ENCODE peak calls at places on chromosomes 13 and 19, in four cellular contexts. N is WTC11; D is effector CD4-positive, alpha-beta T cell; Y is breast epithelium. M is an unnamed sample.

GRCh38 chr13:31301119-31301518 is 101.3 kb downstream of the B3GLCT start:
- DNase-seq in N (no peak), D (no peak), Y (no peak), M (no peak)

GRCh38 chr19:16830679-16831078 is 1.5 kb downstream of the SIN3B start:
- DNase-seq in N (no peak), D (no peak), Y (no peak), M (no peak)

GRCh38 chr19:55276720-55277430 is 3.0 kb downstream of the HSPBP1 start:
- DNase-seq in N (no peak), D (no peak), Y (no peak), M (no peak)

GRCh38 chr19:3612330-3612729 is 5.7 kb upstream of the TBXA2R start:
- DNase-seq in N (no peak), D (no peak), Y (no peak), M (no peak)

GRCh38 chr19:33621811-33622504 is at the start of gene CHST8:
- DNase-seq in N (peak; percentile 78), D (no peak), Y (no peak), M (no peak)

GRCh38 chr13:89455741-89456140 is 1784.6 kb downstream of the SLITRK5 start:
- DNase-seq in N (no peak), D (no peak), Y (no peak), M (no peak)

GRCh38 chr19:49019242-49019932 is 2.5 kb upstream of the LHB start:
- DNase-seq in N (peak; percentile 91), D (peak; percentile 48), Y (peak; percentile 57), M (no peak)

GRCh38 chr13:109105899-109106298 is 476.5 kb downstream of the MYO16 start:
- DNase-seq in N (no peak), D (no peak), Y (no peak), M (no peak)

GRCh38 chr13:42129033-42129432 is 80.6 kb downstream of the DGKH start:
- DNase-seq in N (no peak), D (no peak), Y (no peak), M (no peak)

GRCh38 chr19:56253737-56254136 is 18.8 kb upstream of the EDDM13 start:
- DNase-seq in N (no peak), D (no peak), Y (no peak), M (peak; percentile 75)

GRCh38 chr19:45528744-45529453 is 21.6 kb downstream of the VASP start:
- DNase-seq in N (peak; percentile 91), D (no peak), Y (peak; percentile 58), M (no peak)

GRCh38 chr19:15475169-15475568 is 4.1 kb downstream of the PGLYRP2 start:
- DNase-seq in N (no peak), D (no peak), Y (no peak), M (no peak)

GRCh38 chr13:39452834-39453233 is 150.2 kb downstream of the LHFPL6 start:
- DNase-seq in N (no peak), D (no peak), Y (no peak), M (no peak)

GRCh38 chr19:30391554-30392551 is 19.7 kb downstream of the ZNF536 start:
- DNase-seq in N (peak; percentile 29), D (no peak), Y (no peak), M (no peak)

GRCh38 chr19:50510700-50511068 is 307 bp downstream of the JOSD2 start:
- DNase-seq in N (no peak), D (no peak), Y (no peak), M (no peak)

GRCh38 chr19:1171755-1172352 is 2.2 kb downstream of the SBNO2 start:
- DNase-seq in N (peak; percentile 12), D (no peak), Y (no peak), M (no peak)

GRCh38 chr19:16161848-16162247 is 11.5 kb downstream of the CIB3 start:
- DNase-seq in N (no peak), D (no peak), Y (no peak), M (no peak)

GRCh38 chr13:24050292-24050711 is 110.2 kb upstream of the SPATA13 start:
- DNase-seq in N (no peak), D (no peak), Y (peak; percentile 49), M (no peak)

GRCh38 chr13:93646247-93646646 is 419.6 kb downstream of the GPC6 start:
- DNase-seq in N (no peak), D (no peak), Y (no peak), M (no peak)

GRCh38 chr19:48695743-48696352 is at the start of gene FUT2:
- DNase-seq in N (peak; percentile 70), D (no peak), Y (no peak), M (no peak)

GRCh38 chr13:41645313-41645712 is 188.0 kb downstream of the RGCC start:
- DNase-seq in N (no peak), D (no peak), Y (peak; percentile 37), M (no peak)

GRCh38 chr13:103236213-103236612 is 170.0 kb upstream of the SLC10A2 start:
- DNase-seq in N (no peak), D (no peak), Y (no peak), M (no peak)

GRCh38 chr13:46097015-46097414 is 7.8 kb downstream of the CPB2 start:
- DNase-seq in N (no peak), D (no peak), Y (no peak), M (no peak)

GRCh38 chr13:36193151-36193855 is 21.1 kb downstream of the SOHLH2 start:
- DNase-seq in N (no peak), D (no peak), Y (no peak), M (no peak)

GRCh38 chr19:17794731-17795494 is at the start of gene B3GNT3:
- DNase-seq in N (peak; percentile 75), D (no peak), Y (peak; percentile 24), M (no peak)

GRCh38 chr13:40069173-40070044 is 413.9 kb downstream of the COG6 start:
- DNase-seq in N (peak; percentile 78), D (peak; percentile 63), Y (peak; percentile 65), M (peak; percentile 75)

GRCh38 chr19:43765109-43765876 is 10.5 kb upstream of the SMG9 start:
- DNase-seq in N (no peak), D (peak; percentile 64), Y (peak; percentile 76), M (peak; percentile 9)

GRCh38 chr13:30192320-30193093 is 114.8 kb downstream of the KATNAL1 start:
- DNase-seq in N (no peak), D (no peak), Y (no peak), M (no peak)

GRCh38 chr19:46056536-46056935 is 15.7 kb upstream of the IGFL4 start:
- DNase-seq in N (no peak), D (no peak), Y (peak; percentile 60), M (no peak)

GRCh38 chr13:63198076-63198475 is 1782.4 kb upstream of the PCDH20 start:
- DNase-seq in N (no peak), D (no peak), Y (no peak), M (no peak)

GRCh38 chr19:21604941-21605548 is 99.6 kb downstream of the ZNF429 start:
- DNase-seq in N (no peak), D (no peak), Y (peak; percentile 30), M (no peak)

GRCh38 chr13:106151056-106151699 is 384.3 kb downstream of the EFNB2 start:
- DNase-seq in N (no peak), D (no peak), Y (peak; percentile 48), M (no peak)

GRCh38 chr13:50679321-50679720 is 164.2 kb downstream of the DLEU7 start:
- DNase-seq in N (no peak), D (no peak), Y (no peak), M (no peak)

GRCh38 chr13:40617801-40618356 is 48.6 kb downstream of the FOXO1 start:
- DNase-seq in N (no peak), D (no peak), Y (no peak), M (no peak)

GRCh38 chr13:44271915-44272341 is 101.7 kb upstream of the SERP2 start:
- DNase-seq in N (no peak), D (no peak), Y (no peak), M (no peak)

GRCh38 chr13:51814825-51815650 is 11.1 kb upstream of the DHRS12 start:
- DNase-seq in N (peak; percentile 80), D (peak; percentile 61), Y (peak; percentile 46), M (peak; percentile 82)

GRCh38 chr13:29362849-29363604 is 232.5 kb downstream of the SLC7A1 start:
- DNase-seq in N (peak; percentile 64), D (no peak), Y (no peak), M (peak; percentile 53)

M was measured in AML-193.